ENCODE peak calls at places on chromosome 6, in ten cellular contexts. J is B cell, I is HFF-Myc, V is tibial artery, H is mucosa of descending colon, Z is lung, K is GM13976, G is brain microvascular endothelial cell, E is bronchial epithelial cell, U is neural progenitor cell. B is an unnamed sample.

GRCh38 chr6:116205318-116205717 is 48.6 kb downstream of the TSPYL4 start:
- DNase-seq in V (no peak), K (no peak), J (no peak), E (no peak), G (no peak), H (no peak), Z (no peak), I (no peak), U (no peak), B (no peak)

GRCh38 chr6:169168302-169168630 is 85.4 kb downstream of the THBS2 start:
- DNase-seq in H (no peak), U (no peak), I (no peak), V (no peak), J (no peak), K (no peak), Z (no peak), E (no peak), G (no peak), B (no peak)

GRCh38 chr6:113976806-113977205 is 5.9 kb upstream of the HDAC2 start:
- DNase-seq in Z (no peak), K (no peak), E (no peak), U (no peak), G (no peak), I (no peak), J (no peak), H (no peak), V (no peak), B (no peak)

GRCh38 chr6:70863343-70863742 is 93.5 kb downstream of the B3GAT2 start:
- DNase-seq in E (no peak), H (no peak), Z (no peak), J (no peak), U (no peak), V (no peak), I (no peak), K (no peak), G (no peak), B (no peak)

GRCh38 chr6:11848852-11849731 is 70.5 kb upstream of the ADTRP start:
- DNase-seq in U (no peak), G (peak; percentile 67), I (no peak), J (no peak), Z (no peak), K (no peak), H (no peak), E (peak; percentile 29), V (no peak), B (peak; percentile 35)

GRCh38 chr6:91042656-91043055 is 455.8 kb upstream of the MAP3K7 start:
- DNase-seq in J (no peak), Z (no peak), V (no peak), H (no peak), G (no peak), E (no peak), I (no peak), U (no peak), K (no peak), B (no peak)

GRCh38 chr6:117761610-117762009 is 86.3 kb downstream of the NUS1 start:
- DNase-seq in V (no peak), K (no peak), G (no peak), J (no peak), E (no peak), Z (no peak), I (no peak), H (no peak), U (no peak), B (no peak)

GRCh38 chr6:134282816-134283215 is 35.1 kb downstream of the SGK1 start:
- DNase-seq in J (no peak), U (no peak), G (no peak), H (no peak), V (no peak), Z (no peak), E (no peak), K (no peak), I (no peak), B (no peak)

GRCh38 chr6:170289108-170289931 is 1.6 kb downstream of the DLL1 start:
- DNase-seq in Z (no peak), J (no peak), H (peak; percentile 57), G (no peak), I (no peak), E (no peak), V (no peak), U (peak; percentile 48), K (peak; percentile 45), B (no peak)

GRCh38 chr6:37259191-37259590 is 1.2 kb upstream of the TMEM217 start:
- DNase-seq in U (no peak), Z (no peak), H (no peak), I (no peak), E (peak; percentile 52), V (no peak), K (no peak), G (no peak), J (no peak), B (no peak)

GRCh38 chr6:103273048-103273447 is 1586.7 kb downstream of the HACE1 start:
- DNase-seq in U (peak; percentile 51), V (no peak), G (no peak), I (no peak), E (peak; percentile 10), K (no peak), J (no peak), Z (no peak), H (no peak), B (peak; percentile 1)

GRCh38 chr6:146909886-146910285 is 294.3 kb upstream of the STXBP5 start:
- DNase-seq in V (no peak), K (no peak), J (no peak), H (no peak), U (no peak), Z (no peak), E (no peak), I (no peak), G (no peak), B (no peak)

GRCh38 chr6:146908786-146909185 is 295.4 kb upstream of the STXBP5 start:
- DNase-seq in U (no peak), K (no peak), J (no peak), I (no peak), H (no peak), G (no peak), E (no peak), V (no peak), Z (no peak), B (no peak)

GRCh38 chr6:146909376-146909775 is 294.8 kb upstream of the STXBP5 start:
- DNase-seq in U (no peak), J (no peak), G (no peak), H (no peak), E (no peak), I (no peak), K (no peak), Z (no peak), V (no peak), B (no peak)

GRCh38 chr6:146911635-146912034 is 292.6 kb upstream of the STXBP5 start:
- DNase-seq in E (no peak), H (no peak), Z (no peak), I (no peak), K (no peak), U (no peak), J (no peak), G (no peak), V (no peak), B (no peak)

DNA sequence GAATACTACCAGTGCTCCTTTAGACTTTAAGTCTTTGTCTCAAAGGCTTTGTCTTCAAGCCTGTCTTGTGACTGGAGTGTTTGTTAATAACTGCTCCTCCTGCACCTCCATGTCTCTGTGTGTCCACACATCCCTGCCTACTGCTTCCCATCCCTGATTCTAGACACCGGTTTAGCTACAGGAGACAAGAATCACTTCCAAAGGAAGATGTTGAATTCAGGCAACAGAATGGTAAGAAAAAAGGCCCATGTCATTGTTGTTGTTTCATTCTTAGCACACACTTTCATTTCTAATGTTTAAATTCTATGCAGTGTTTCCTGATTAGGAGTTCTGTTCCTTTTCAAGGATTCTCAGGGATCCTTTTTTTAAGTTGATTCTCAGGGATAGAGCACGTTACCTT is 293.6 kb upstream of the STXBP5 start:
- DNase-seq in V (no peak), J (no peak), I (no peak), Z (no peak), H (no peak), G (no peak), E (no peak), U (no peak), K (no peak), B (no peak)
- TF ChIP-seq CTCF in V (no peak), J (no peak), I (no peak), Z (no peak), H (no peak), G (no peak), E (no peak), U (no peak), K (no peak), B (no peak)

GRCh38 chr6:26609463-26609862 is 12.7 kb downstream of the ABT1 start:
- DNase-seq in V (no peak), G (no peak), H (no peak), Z (no peak), K (no peak), J (no peak), E (no peak), I (no peak), U (no peak), B (no peak)

GRCh38 chr6:26604797-26605196 is 8.0 kb downstream of the ABT1 start:
- DNase-seq in G (no peak), H (no peak), U (no peak), Z (no peak), I (no peak), V (no peak), E (peak; percentile 4), K (no peak), J (no peak), B (no peak)

GRCh38 chr6:26604026-26604425 is 7.3 kb downstream of the ABT1 start:
- DNase-seq in K (no peak), G (no peak), Z (no peak), U (no peak), J (no peak), V (no peak), H (no peak), E (no peak), I (no peak), B (no peak)

GRCh38 chr6:26611599-26611998 is 14.8 kb downstream of the ABT1 start:
- DNase-seq in V (no peak), G (no peak), E (no peak), U (no peak), J (no peak), K (no peak), Z (no peak), I (no peak), H (no peak), B (no peak)

GRCh38 chr6:26607434-26608230 is 10.9 kb downstream of the ABT1 start:
- DNase-seq in U (peak; percentile 71), H (no peak), Z (peak; percentile 46), G (peak; percentile 71), K (peak; percentile 72), E (peak; percentile 50), V (no peak), J (peak; percentile 51), I (peak; percentile 12), B (peak; percentile 72)
- TF ChIP-seq CTCF in U (peak; percentile 76), H (peak; percentile 35), Z (peak; percentile 59), G (peak; percentile 85), K (peak; percentile 61), E (peak; percentile 79), V (peak; percentile 34), J (peak; percentile 74), I (peak; percentile 81), B (peak; percentile 84)

GRCh38 chr6:19204445-19204844 is 632.7 kb upstream of the ID4 start:
- DNase-seq in K (no peak), H (no peak), J (no peak), I (no peak), V (no peak), E (peak; percentile 18), U (no peak), G (no peak), Z (no peak), B (peak; percentile 21)
- TF ChIP-seq CTCF in K (no peak), H (no peak), J (no peak), I (no peak), V (no peak), E (peak; percentile 41), U (no peak), G (peak; percentile 13), Z (no peak), B (peak; percentile 30)

GRCh38 chr6:19501737-19502245 is 335.4 kb upstream of the ID4 start:
- DNase-seq in J (no peak), K (no peak), V (no peak), I (no peak), E (no peak), Z (no peak), U (no peak), H (no peak), G (no peak), B (no peak)
- TF ChIP-seq CTCF in J (no peak), K (no peak), V (no peak), I (no peak), E (no peak), Z (no peak), U (peak; percentile 4), H (no peak), G (peak; percentile 14), B (no peak)

B was measured in fibroblast of pulmonary artery.